ENCODE peak calls at places on chromosome 16, in nine cellular contexts. Q is NCI-H1417 treated with DMSO at 0.1 percent for 48 hours, D is stomach, G is posterior vena cava, H is SHP77 treated with DMSO at 0.1 percent for 48 hours, F is T follicular helper cell, L is Daoy, I is COLO829, U is midbrain. T is an unnamed sample.

GRCh38 chr16:23905027-23905426 is 69.2 kb downstream of the PRKCB start:
- DNase-seq in Q (no peak), D (no peak), G (peak), H (no peak), F (no peak), L (peak), I (no peak), U (no peak), T (peak)

GRCh38 chr16:83402969-83403368 is 404.8 kb upstream of the HSBP1 start:
- DNase-seq in Q (no peak), D (no peak), G (no peak), H (no peak), F (no peak), L (peak), I (no peak), U (no peak), T (no peak)

GRCh38 chr16:57994361-57994760 is 6.1 kb downstream of the ZNF319 start:
- DNase-seq in Q (no peak), D (no peak), G (no peak), H (no peak), F (no peak), L (no peak), I (no peak), U (no peak), T (no peak)

GRCh38 chr16:78704421-78704820 is 605.0 kb downstream of the WWOX start:
- DNase-seq in Q (no peak), D (no peak), G (no peak), H (no peak), F (no peak), L (peak), I (no peak), U (no peak), T (peak)

GRCh38 chr16:13733561-13733960 is 186.4 kb upstream of the ERCC4 start:
- DNase-seq in Q (no peak), D (no peak), G (no peak), H (no peak), F (no peak), L (peak), I (no peak), U (no peak), T (no peak)

GRCh38 chr16:47888142-47888541 is 267.7 kb downstream of the ABCC12 start:
- DNase-seq in Q (no peak), D (no peak), G (no peak), H (no peak), F (no peak), L (peak), I (no peak), U (no peak), T (peak)

GRCh38 chr16:79261461-79261860 is 339.1 kb downstream of the MAF start:
- DNase-seq in Q (no peak), D (peak), G (no peak), H (peak), F (peak), L (peak), I (no peak), U (peak), T (no peak)

GRCh38 chr16:22320572-22321339 is 23.5 kb downstream of the POLR3E start:
- DNase-seq in Q (no peak), D (no peak), G (no peak), H (no peak), F (no peak), L (no peak), I (no peak), U (no peak), T (no peak)

GRCh38 chr16:72566174-72566573 is 394.2 kb upstream of the PMFBP1 start:
- DNase-seq in Q (no peak), D (no peak), G (no peak), H (no peak), F (no peak), L (no peak), I (no peak), U (no peak), T (no peak)

GRCh38 chr16:67460168-67460567 is 20.8 kb downstream of the ATP6V0D1 start:
- DNase-seq in Q (no peak), D (no peak), G (no peak), H (no peak), F (no peak), L (no peak), I (no peak), U (no peak), T (no peak)

GRCh38 chr16:52539197-52539596 is 7.7 kb downstream of the TOX3 start:
- DNase-seq in Q (no peak), D (no peak), G (no peak), H (no peak), F (no peak), L (no peak), I (no peak), U (no peak), T (no peak)

GRCh38 chr16:49407873-49408565 is 34.4 kb downstream of the C16orf78 start:
- DNase-seq in Q (peak), D (peak), G (peak), H (peak), F (peak), L (peak), I (peak), U (peak), T (peak)

GRCh38 chr16:90020838-90021382 is 1.7 kb upstream of the DBNDD1 start:
- DNase-seq in Q (no peak), D (no peak), G (no peak), H (peak), F (no peak), L (peak), I (peak), U (peak), T (peak)

GRCh38 chr16:85037050-85037410 is 9.4 kb downstream of the KIAA0513 start:
- DNase-seq in Q (no peak), D (no peak), G (no peak), H (peak), F (no peak), L (peak), I (no peak), U (no peak), T (peak)

GRCh38 chr16:28491080-28491969 is 549 bp downstream of the CLN3 start:
- DNase-seq in Q (no peak), D (no peak), G (no peak), H (no peak), F (no peak), L (no peak), I (no peak), U (peak), T (no peak)

GRCh38 chr16:79751785-79752184 is 151.2 kb upstream of the MAF start:
- DNase-seq in Q (no peak), D (no peak), G (no peak), H (no peak), F (no peak), L (no peak), I (no peak), U (peak), T (no peak)

GRCh38 chr16:59737274-59737673 is 1003.2 kb upstream of the GOT2 start:
- DNase-seq in Q (no peak), D (no peak), G (no peak), H (no peak), F (no peak), L (no peak), I (no peak), U (no peak), T (no peak)

GRCh38 chr16:82675300-82675699 is 48.5 kb downstream of the CDH13 start:
- DNase-seq in Q (no peak), D (no peak), G (no peak), H (no peak), F (no peak), L (no peak), I (no peak), U (no peak), T (no peak)

GRCh38 chr16:30526137-30526822 is at the start of gene ZNF768:
- DNase-seq in Q (no peak), D (no peak), G (peak), H (no peak), F (peak), L (no peak), I (no peak), U (peak), T (peak)

GRCh38 chr16:86882586-86883280 is 304.4 kb downstream of the FOXL1 start:
- DNase-seq in Q (no peak), D (no peak), G (no peak), H (no peak), F (no peak), L (peak), I (no peak), U (no peak), T (peak)

GRCh38 chr16:67169011-67169451 is 1.3 kb upstream of the NOL3 start:
- DNase-seq in Q (no peak), D (no peak), G (no peak), H (no peak), F (no peak), L (no peak), I (no peak), U (no peak), T (no peak)

GRCh38 chr16:76956394-76956793 is 234.6 kb upstream of the MON1B start:
- DNase-seq in Q (no peak), D (no peak), G (no peak), H (no peak), F (no peak), L (no peak), I (no peak), U (no peak), T (peak)

GRCh38 chr16:48123104-48123788 is 32.5 kb downstream of the ABCC12 start:
- DNase-seq in Q (no peak), D (no peak), G (no peak), H (no peak), F (no peak), L (peak), I (peak), U (no peak), T (peak)

GRCh38 chr16:77171750-77172635 is 19.0 kb upstream of the MON1B start:
- DNase-seq in Q (no peak), D (no peak), G (no peak), H (peak), F (no peak), L (peak), I (peak), U (peak), T (peak)

GRCh38 chr16:54936979-54937672 is 6.5 kb downstream of the IRX5 start:
- DNase-seq in Q (no peak), D (no peak), G (no peak), H (no peak), F (no peak), L (no peak), I (no peak), U (peak), T (no peak)

GRCh38 chr16:22357635-22357971 is 16.8 kb downstream of the CDR2 start:
- DNase-seq in Q (no peak), D (no peak), G (no peak), H (no peak), F (no peak), L (no peak), I (no peak), U (no peak), T (no peak)

GRCh38 chr16:26071383-26071782 is 379.6 kb downstream of the HS3ST4 start:
- DNase-seq in Q (no peak), D (no peak), G (no peak), H (no peak), F (no peak), L (no peak), I (no peak), U (no peak), T (no peak)

GRCh38 chr16:13503960-13504635 is 415.9 kb upstream of the ERCC4 start:
- DNase-seq in Q (no peak), D (no peak), G (no peak), H (no peak), F (no peak), L (no peak), I (no peak), U (no peak), T (no peak)

GRCh38 chr16:14423344-14423743 is 206.7 kb downstream of the PARN start:
- DNase-seq in Q (no peak), D (no peak), G (no peak), H (no peak), F (no peak), L (no peak), I (no peak), U (no peak), T (no peak)

GRCh38 chr16:1457489-1458245 is 13.3 kb upstream of the CCDC154 start:
- DNase-seq in Q (no peak), D (no peak), G (no peak), H (no peak), F (no peak), L (no peak), I (no peak), U (no peak), T (no peak)

GRCh38 chr16:50674831-50675230 is 6.3 kb downstream of the SNX20 start:
- DNase-seq in Q (no peak), D (no peak), G (no peak), H (no peak), F (no peak), L (no peak), I (no peak), U (no peak), T (no peak)